ENCODE peak calls at places on chromosomes 13 and 19, in four cellular contexts. One of them, this sample, is unnamed.

GRCh38 chr19:41774515-41774980 is 19.2 kb downstream of the CEACAM6 start:
- DNase-seq in epithelial cell of esophagus: peak
- DNase-seq in fibroblast of mammary gland: no peak
- DNase-seq in spleen: no peak
- DNase-seq in this sample: no peak

GRCh38 chr13:49683489-49683888 is 7.8 kb downstream of the EBPL start:
- DNase-seq in epithelial cell of esophagus: no peak
- DNase-seq in fibroblast of mammary gland: no peak
- DNase-seq in spleen: no peak
- DNase-seq in this sample: no peak

GRCh38 chr13:51955841-51956603 is 55.2 kb downstream of the ATP7B start:
- DNase-seq in epithelial cell of esophagus: no peak
- DNase-seq in fibroblast of mammary gland: no peak
- DNase-seq in spleen: no peak
- DNase-seq in this sample: no peak

GRCh38 chr19:44702551-44703176 is 3.7 kb downstream of the CEACAM16 start:
- DNase-seq in epithelial cell of esophagus: no peak
- DNase-seq in fibroblast of mammary gland: no peak
- DNase-seq in spleen: no peak
- DNase-seq in this sample: no peak

GRCh38 chr19:58364127-58364526 is 1.6 kb upstream of the ZNF497 start:
- DNase-seq in epithelial cell of esophagus: no peak
- DNase-seq in fibroblast of mammary gland: no peak
- DNase-seq in spleen: no peak
- DNase-seq in this sample: no peak

GRCh38 chr19:50843701-50844221 is 10.4 kb upstream of the KLK15 start:
- DNase-seq in epithelial cell of esophagus: no peak
- DNase-seq in fibroblast of mammary gland: no peak
- DNase-seq in spleen: no peak
- DNase-seq in this sample: no peak

GRCh38 chr19:483332-484072 is 12.8 kb upstream of the MADCAM1 start:
- DNase-seq in epithelial cell of esophagus: no peak
- DNase-seq in fibroblast of mammary gland: no peak
- DNase-seq in spleen: peak
- DNase-seq in this sample: no peak

GRCh38 chr19:38544569-38545315 is 73.0 kb downstream of the MAP4K1 start:
- DNase-seq in epithelial cell of esophagus: no peak
- DNase-seq in fibroblast of mammary gland: no peak
- DNase-seq in spleen: no peak
- DNase-seq in this sample: peak

GRCh38 chr19:39946532-39946931 is 12.1 kb upstream of the FCGBP start:
- DNase-seq in epithelial cell of esophagus: peak
- DNase-seq in fibroblast of mammary gland: peak
- DNase-seq in spleen: no peak
- DNase-seq in this sample: no peak

GRCh38 chr19:17117250-17117789 is 41.7 kb downstream of the MYO9B start:
- DNase-seq in epithelial cell of esophagus: no peak
- DNase-seq in fibroblast of mammary gland: no peak
- DNase-seq in spleen: no peak
- DNase-seq in this sample: no peak

GRCh38 chr19:11735375-11735774 is 3.4 kb downstream of the ZNF823 start:
- DNase-seq in epithelial cell of esophagus: peak
- DNase-seq in fibroblast of mammary gland: no peak
- DNase-seq in spleen: no peak
- DNase-seq in this sample: no peak

GRCh38 chr13:97962887-97963286 is 9.4 kb downstream of the IPO5 start:
- DNase-seq in epithelial cell of esophagus: no peak
- DNase-seq in fibroblast of mammary gland: no peak
- DNase-seq in spleen: no peak
- DNase-seq in this sample: no peak

GRCh38 chr19:39768811-39769210 is 9.8 kb upstream of the LEUTX start:
- DNase-seq in epithelial cell of esophagus: no peak
- DNase-seq in fibroblast of mammary gland: no peak
- DNase-seq in spleen: no peak
- DNase-seq in this sample: no peak

GRCh38 chr19:19997656-19998268 is 41.5 kb downstream of the ZNF682 start:
- DNase-seq in epithelial cell of esophagus: peak
- DNase-seq in fibroblast of mammary gland: peak
- DNase-seq in spleen: no peak
- DNase-seq in this sample: no peak

GRCh38 chr19:16588089-16588823 is 16.0 kb upstream of the SLC35E1 start:
- DNase-seq in epithelial cell of esophagus: peak
- DNase-seq in fibroblast of mammary gland: peak
- DNase-seq in spleen: peak
- DNase-seq in this sample: no peak

GRCh38 chr19:14478113-14478545 is 3.0 kb upstream of the PTGER1 start:
- DNase-seq in epithelial cell of esophagus: no peak
- DNase-seq in fibroblast of mammary gland: no peak
- DNase-seq in spleen: no peak
- DNase-seq in this sample: no peak

GRCh38 chr13:21124853-21125252 is 51.5 kb downstream of the SKA3 start:
- DNase-seq in epithelial cell of esophagus: peak
- DNase-seq in fibroblast of mammary gland: no peak
- DNase-seq in spleen: no peak
- DNase-seq in this sample: no peak

GRCh38 chr13:43905435-43906031 is 25.8 kb downstream of the LACC1 start:
- DNase-seq in epithelial cell of esophagus: peak
- DNase-seq in fibroblast of mammary gland: peak
- DNase-seq in spleen: no peak
- DNase-seq in this sample: no peak

GRCh38 chr19:5292453-5292842 is 48.2 kb downstream of the PTPRS start:
- DNase-seq in epithelial cell of esophagus: no peak
- DNase-seq in fibroblast of mammary gland: no peak
- DNase-seq in spleen: no peak
- DNase-seq in this sample: no peak

GRCh38 chr19:53960187-53960586 is 2.5 kb upstream of the CACNG8 start:
- DNase-seq in epithelial cell of esophagus: no peak
- DNase-seq in fibroblast of mammary gland: no peak
- DNase-seq in spleen: no peak
- DNase-seq in this sample: no peak

GRCh38 chr13:33723365-33723764 is 94.6 kb upstream of the RFC3 start:
- DNase-seq in epithelial cell of esophagus: no peak
- DNase-seq in fibroblast of mammary gland: peak
- DNase-seq in spleen: no peak
- DNase-seq in this sample: no peak

GRCh38 chr13:59746291-59746962 is 417.3 kb downstream of the DIAPH3 start:
- DNase-seq in epithelial cell of esophagus: peak
- DNase-seq in fibroblast of mammary gland: peak
- DNase-seq in spleen: no peak
- DNase-seq in this sample: no peak

GRCh38 chr13:43023244-43023931 is at the start of gene DNAJC15:
- DNase-seq in epithelial cell of esophagus: peak
- DNase-seq in fibroblast of mammary gland: peak
- DNase-seq in spleen: peak
- DNase-seq in this sample: peak

GRCh38 chr19:42132851-42133528 is 744 bp upstream of the POU2F2 start:
- DNase-seq in epithelial cell of esophagus: peak
- DNase-seq in fibroblast of mammary gland: no peak
- DNase-seq in spleen: peak
- DNase-seq in this sample: no peak

GRCh38 chr13:45055902-45056648 is 64.2 kb upstream of the GTF2F2 start:
- DNase-seq in epithelial cell of esophagus: peak
- DNase-seq in fibroblast of mammary gland: peak
- DNase-seq in spleen: no peak
- DNase-seq in this sample: no peak

GRCh38 chr19:14073925-14074838 is 1.6 kb downstream of the MISP3 start:
- DNase-seq in epithelial cell of esophagus: peak
- DNase-seq in fibroblast of mammary gland: no peak
- DNase-seq in spleen: peak
- DNase-seq in this sample: no peak

GRCh38 chr13:23500858-23501257 is 67.4 kb upstream of the SACS start:
- DNase-seq in epithelial cell of esophagus: peak
- DNase-seq in fibroblast of mammary gland: peak
- DNase-seq in spleen: no peak
- DNase-seq in this sample: no peak

GRCh38 chr19:1232231-1232637 is 5.6 kb downstream of the CBARP start:
- DNase-seq in epithelial cell of esophagus: no peak
- DNase-seq in fibroblast of mammary gland: no peak
- DNase-seq in spleen: no peak
- DNase-seq in this sample: no peak

GRCh38 chr13:54953786-54954185 is 1925.2 kb downstream of the OLFM4 start:
- DNase-seq in epithelial cell of esophagus: peak
- DNase-seq in fibroblast of mammary gland: no peak
- DNase-seq in spleen: no peak
- DNase-seq in this sample: no peak

GRCh38 chr13:101332583-101332982 is 83.7 kb downstream of the NALCN start:
- DNase-seq in epithelial cell of esophagus: no peak
- DNase-seq in fibroblast of mammary gland: no peak
- DNase-seq in spleen: no peak
- DNase-seq in this sample: no peak

GRCh38 chr13:109740121-109740520 is 46.3 kb downstream of the IRS2 start:
- DNase-seq in epithelial cell of esophagus: no peak
- DNase-seq in fibroblast of mammary gland: no peak
- DNase-seq in spleen: no peak
- DNase-seq in this sample: no peak

GRCh38 chr19:2424686-2425621 is 2.4 kb downstream of the TIMM13 start:
- DNase-seq in epithelial cell of esophagus: peak
- DNase-seq in fibroblast of mammary gland: peak
- DNase-seq in spleen: peak
- DNase-seq in this sample: no peak
- TF ChIP-seq CTCF in epithelial cell of esophagus: peak
- TF ChIP-seq CTCF in fibroblast of mammary gland: peak
- TF ChIP-seq CTCF in spleen: peak
- TF ChIP-seq CTCF in this sample: peak

GRCh38 chr19:35755550-35756371 is 1.1 kb downstream of the HSPB6 start:
- DNase-seq in epithelial cell of esophagus: peak
- DNase-seq in fibroblast of mammary gland: peak
- DNase-seq in spleen: peak
- DNase-seq in this sample: no peak

GRCh38 chr19:35753634-35754364 is 3.0 kb downstream of the HSPB6 start:
- DNase-seq in epithelial cell of esophagus: no peak
- DNase-seq in fibroblast of mammary gland: no peak
- DNase-seq in spleen: peak
- DNase-seq in this sample: peak

GRCh38 chr19:35755160-35755549 is 1.7 kb downstream of the HSPB6 start:
- DNase-seq in epithelial cell of esophagus: no peak
- DNase-seq in fibroblast of mammary gland: no peak
- DNase-seq in spleen: no peak
- DNase-seq in this sample: no peak

GRCh38 chr19:35752746-35753350 is 4.0 kb downstream of the HSPB6 start:
- DNase-seq in epithelial cell of esophagus: no peak
- DNase-seq in fibroblast of mammary gland: no peak
- DNase-seq in spleen: peak
- DNase-seq in this sample: peak

DNA sequence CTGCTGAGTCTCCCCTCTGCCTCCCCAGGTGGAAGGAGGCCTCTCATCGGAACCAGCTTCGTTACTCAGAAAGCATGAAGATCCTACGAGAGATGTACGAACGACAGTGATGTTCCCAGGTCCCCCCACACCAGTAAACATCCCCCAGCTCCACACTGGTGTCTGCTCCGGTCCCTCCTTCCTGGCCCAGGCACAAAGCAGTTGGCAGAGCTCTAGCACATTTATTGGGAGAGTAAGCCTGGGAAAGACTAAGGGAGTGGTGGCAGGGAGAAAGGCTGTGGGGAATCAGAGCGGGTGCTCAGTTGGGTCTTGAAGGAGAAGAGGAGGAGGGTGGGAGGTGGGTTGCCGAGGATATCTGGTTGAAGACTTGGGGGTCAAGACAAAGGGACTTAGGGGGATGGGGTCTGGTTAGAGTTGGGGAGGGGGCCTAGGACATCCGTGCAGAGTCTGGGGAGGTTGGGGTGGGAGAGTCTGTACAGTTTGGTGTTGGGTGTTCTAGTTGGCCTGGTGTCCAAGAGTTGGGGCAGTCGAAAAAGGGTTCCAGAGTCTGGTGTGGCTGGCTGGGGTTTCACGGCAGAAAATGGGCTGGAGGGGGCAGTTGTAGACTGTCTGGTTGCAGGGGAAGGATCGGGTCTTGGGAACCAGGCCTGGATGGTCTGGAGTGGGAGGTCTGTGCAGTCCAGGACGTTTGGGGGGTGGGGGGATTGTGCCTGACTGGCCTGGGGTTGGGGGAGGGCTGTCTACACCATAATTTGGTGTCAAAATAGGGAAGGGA is 2.3 kb downstream of the HSPB6 start:
- DNase-seq in epithelial cell of esophagus: no peak
- DNase-seq in fibroblast of mammary gland: peak
- DNase-seq in spleen: no peak
- DNase-seq in this sample: no peak
- TF ChIP-seq CTCF in epithelial cell of esophagus: no peak
- TF ChIP-seq CTCF in fibroblast of mammary gland: no peak
- TF ChIP-seq CTCF in spleen: no peak
- TF ChIP-seq CTCF in this sample: no peak

DNA sequence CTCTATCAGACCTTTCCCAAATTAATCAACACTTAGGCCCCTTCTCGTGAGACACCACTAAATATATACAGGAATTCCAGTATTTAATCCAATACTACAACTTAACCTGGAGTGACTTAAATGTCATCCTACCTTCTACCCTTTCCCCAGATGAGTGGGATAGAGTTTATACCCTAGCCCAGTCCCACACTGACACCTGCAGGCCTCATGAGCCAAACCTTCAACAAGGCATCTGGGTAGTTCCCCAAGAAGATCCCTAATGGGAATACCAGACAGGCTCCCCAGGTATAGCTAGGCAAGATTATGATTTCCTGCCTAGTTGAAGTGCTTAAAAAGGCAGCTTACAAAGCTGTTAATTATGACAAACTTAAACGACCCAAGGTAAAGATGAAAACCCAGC is 15.9 kb downstream of the ZNF83 start:
- DNase-seq in epithelial cell of esophagus: no peak
- DNase-seq in fibroblast of mammary gland: no peak
- DNase-seq in spleen: no peak
- DNase-seq in this sample: no peak
- TF ChIP-seq CTCF in epithelial cell of esophagus: no peak
- TF ChIP-seq CTCF in fibroblast of mammary gland: no peak
- TF ChIP-seq CTCF in spleen: no peak
- TF ChIP-seq CTCF in this sample: no peak

GRCh38 chr13:71674776-71675352 is 192.1 kb downstream of the DACH1 start:
- DNase-seq in epithelial cell of esophagus: no peak
- DNase-seq in fibroblast of mammary gland: no peak
- DNase-seq in spleen: no peak
- DNase-seq in this sample: no peak
- TF ChIP-seq CTCF in epithelial cell of esophagus: no peak
- TF ChIP-seq CTCF in fibroblast of mammary gland: no peak
- TF ChIP-seq CTCF in spleen: no peak
- TF ChIP-seq CTCF in this sample: peak

GRCh38 chr19:48418317-48419064 is 25.0 kb downstream of the GRIN2D start:
- DNase-seq in epithelial cell of esophagus: no peak
- DNase-seq in fibroblast of mammary gland: peak
- DNase-seq in spleen: no peak
- DNase-seq in this sample: no peak
- TF ChIP-seq CTCF in epithelial cell of esophagus: no peak
- TF ChIP-seq CTCF in fibroblast of mammary gland: no peak
- TF ChIP-seq CTCF in spleen: no peak
- TF ChIP-seq CTCF in this sample: peak

GRCh38 chr13:27171830-27172494 is 351 bp upstream of the USP12 start:
- DNase-seq in epithelial cell of esophagus: peak
- DNase-seq in fibroblast of mammary gland: peak
- DNase-seq in spleen: peak
- DNase-seq in this sample: peak
- TF ChIP-seq CTCF in epithelial cell of esophagus: no peak
- TF ChIP-seq CTCF in fibroblast of mammary gland: no peak
- TF ChIP-seq CTCF in spleen: peak
- TF ChIP-seq CTCF in this sample: peak

GRCh38 chr13:75223981-75224742 is 257.8 kb downstream of the TBC1D4 start:
- DNase-seq in epithelial cell of esophagus: peak
- DNase-seq in fibroblast of mammary gland: no peak
- DNase-seq in spleen: no peak
- DNase-seq in this sample: no peak
- TF ChIP-seq CTCF in epithelial cell of esophagus: no peak
- TF ChIP-seq CTCF in fibroblast of mammary gland: no peak
- TF ChIP-seq CTCF in spleen: no peak
- TF ChIP-seq CTCF in this sample: no peak

GRCh38 chr19:29121684-29122083 is 91.3 kb downstream of the UQCRFS1 start:
- DNase-seq in epithelial cell of esophagus: no peak
- DNase-seq in fibroblast of mammary gland: peak
- DNase-seq in spleen: no peak
- DNase-seq in this sample: no peak
- TF ChIP-seq CTCF in epithelial cell of esophagus: no peak
- TF ChIP-seq CTCF in fibroblast of mammary gland: peak
- TF ChIP-seq CTCF in spleen: peak
- TF ChIP-seq CTCF in this sample: peak

This sample was measured in chondrocyte.